ENCODE peak calls at places on chromosomes 5 and 9, in five cellular contexts. O is chondrocyte, P is foreskin keratinocyte, W is lung, B is ovary. N is an unnamed sample.
A peak's percentile ranks its signal among the peaks of the same experiment; 100 is the strongest.

GRCh38 chr9:126523621-126524111 is 90.1 kb upstream of the LMX1B start:
- DNase-seq in B (no peak), W (no peak), O (peak; percentile 5), P (no peak), N (no peak)

GRCh38 chr5:41869150-41869738 is 981 bp downstream of the OXCT1 start:
- DNase-seq in W (peak; percentile 58), P (no peak), O (peak; percentile 89), B (peak; percentile 70), N (no peak)

GRCh38 chr5:67215592-67216471 is 19.2 kb upstream of the CD180 start:
- DNase-seq in W (peak; percentile 82), O (no peak), P (no peak), B (peak; percentile 37), N (no peak)

GRCh38 chr9:117555964-117556629 is 141.2 kb upstream of the ASTN2 start:
- DNase-seq in W (peak; percentile 48), B (no peak), O (no peak), P (no peak), N (no peak)

GRCh38 chr5:130109152-130109551 is 204.9 kb downstream of the CHSY3 start:
- DNase-seq in P (no peak), B (no peak), O (no peak), W (no peak), N (no peak)

GRCh38 chr5:59786271-59786805 is 107.2 kb downstream of the PDE4D start:
- DNase-seq in O (no peak), W (no peak), P (peak; percentile 92), B (no peak), N (no peak)

GRCh38 chr9:131833906-131834305 is 94.0 kb upstream of the RAPGEF1 start:
- DNase-seq in B (no peak), O (no peak), P (peak; percentile 22), W (no peak), N (no peak)

GRCh38 chr5:173313311-173313710 is 14.9 kb downstream of the STC2 start:
- DNase-seq in W (no peak), B (no peak), O (no peak), P (no peak), N (no peak)

GRCh38 chr5:41004931-41005330 is 66.2 kb downstream of the MROH2B start:
- DNase-seq in B (no peak), W (no peak), O (no peak), P (no peak), N (no peak)

GRCh38 chr5:177003649-177004048 is 2.9 kb downstream of the UIMC1 start:
- DNase-seq in O (no peak), P (no peak), B (no peak), W (no peak), N (no peak)

GRCh38 chr5:55959208-55959607 is 35.6 kb downstream of the IL6ST start:
- DNase-seq in W (no peak), B (no peak), P (no peak), O (no peak), N (no peak)

GRCh38 chr5:141725909-141726308 is 43.9 kb upstream of the ARAP3 start:
- DNase-seq in O (no peak), W (no peak), B (no peak), P (no peak), N (no peak)

GRCh38 chr5:98656106-98656795 is 117.2 kb upstream of the RGMB start:
- DNase-seq in O (no peak), P (no peak), B (no peak), W (no peak), N (no peak)

GRCh38 chr9:92983984-92984589 is 36.8 kb downstream of the FGD3 start:
- DNase-seq in B (no peak), O (no peak), P (no peak), W (no peak), N (no peak)

GRCh38 chr5:9387879-9388278 is 158.0 kb downstream of the SEMA5A start:
- DNase-seq in W (no peak), B (no peak), P (no peak), O (no peak), N (no peak)

GRCh38 chr5:57069115-57069835 is 104.6 kb upstream of the GPBP1 start:
- DNase-seq in B (no peak), P (no peak), O (no peak), W (no peak), N (no peak)

GRCh38 chr9:124498499-124499146 is 8.6 kb downstream of the NR5A1 start:
- DNase-seq in P (no peak), O (no peak), B (no peak), W (no peak), N (no peak)

GRCh38 chr9:4220361-4220760 is 79.5 kb downstream of the GLIS3 start:
- DNase-seq in B (no peak), O (no peak), P (no peak), W (no peak), N (no peak)

GRCh38 chr9:4212661-4213060 is 87.2 kb downstream of the GLIS3 start:
- DNase-seq in W (no peak), B (no peak), O (no peak), P (no peak), N (no peak)

GRCh38 chr9:4211806-4212205 is 88.1 kb downstream of the GLIS3 start:
- DNase-seq in B (no peak), P (no peak), W (no peak), O (no peak), N (no peak)

GRCh38 chr9:4211022-4211421 is 88.8 kb downstream of the GLIS3 start:
- DNase-seq in O (no peak), W (no peak), B (no peak), P (no peak), N (no peak)

GRCh38 chr9:4214506-4214905 is 85.4 kb downstream of the GLIS3 start:
- DNase-seq in B (no peak), W (no peak), O (no peak), P (no peak), N (no peak)
- TF ChIP-seq CTCF in B (no peak), W (no peak), O (no peak), P (no peak), N (no peak)

DNA sequence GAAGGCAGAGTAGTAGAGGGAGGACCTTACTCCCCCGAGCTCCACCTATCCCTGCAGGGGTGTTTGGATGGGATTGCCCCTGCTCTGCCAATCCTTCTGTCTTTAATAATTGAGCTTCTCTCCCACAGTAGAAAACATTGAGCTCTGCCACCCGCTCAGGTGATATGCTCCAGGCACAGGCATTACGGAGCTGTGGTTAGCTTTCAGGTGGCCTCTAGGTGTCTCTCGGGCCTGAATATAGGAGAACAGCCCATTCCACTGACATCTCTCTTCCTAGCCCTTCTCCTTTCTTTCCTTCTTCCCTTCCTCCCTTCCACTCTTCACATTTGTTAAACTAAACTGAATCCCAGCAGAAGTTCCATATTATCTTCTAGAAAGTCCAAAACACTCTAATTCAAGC is 203.4 kb downstream of the SYK start:
- DNase-seq in O (no peak), P (no peak), W (no peak), B (no peak), N (no peak)
- TF ChIP-seq CTCF in O (no peak), P (peak; percentile 17), W (no peak), B (no peak), N (no peak)

GRCh38 chr5:1503301-1504243 is 20.2 kb downstream of the LPCAT1 start:
- DNase-seq in P (no peak), B (no peak), W (peak; percentile 63), O (no peak), N (no peak)
- TF ChIP-seq CTCF in P (no peak), B (no peak), W (no peak), O (peak; percentile 20), N (no peak)

GRCh38 chr5:146390469-146390868 is 51.8 kb downstream of the POU4F3 start:
- DNase-seq in W (no peak), P (no peak), B (no peak), O (no peak), N (no peak)
- TF ChIP-seq CTCF in W (no peak), P (peak; percentile 44), B (no peak), O (peak; percentile 36), N (peak; percentile 29)

DNA sequence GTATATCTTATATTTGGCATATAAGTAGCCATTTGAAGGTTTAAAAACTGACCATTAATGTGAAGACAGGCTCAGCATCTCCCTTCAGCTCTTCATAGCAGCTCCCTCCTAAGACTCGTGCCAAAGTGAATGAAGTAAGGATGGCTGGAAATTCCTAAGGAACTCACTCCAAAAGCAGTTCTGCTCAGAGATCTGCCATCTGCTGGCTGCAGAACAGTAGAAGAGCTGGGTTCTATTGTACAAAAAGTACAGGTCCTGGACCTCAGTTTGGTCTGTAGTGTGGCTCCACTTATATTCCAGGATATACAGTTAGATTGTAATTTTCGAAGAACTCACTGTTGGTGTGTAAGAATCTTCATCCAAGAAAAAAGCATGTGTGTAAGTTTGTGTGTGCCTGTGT is 104.9 kb upstream of the RUSC2 start:
- DNase-seq in B (no peak), W (no peak), P (no peak), O (no peak), N (no peak)
- TF ChIP-seq CTCF in B (no peak), W (no peak), P (peak; percentile 46), O (peak; percentile 70), N (no peak)

GRCh38 chr5:143155445-143155844 is 248.0 kb downstream of the NR3C1 start:
- DNase-seq in B (no peak), P (no peak), O (no peak), W (no peak), N (no peak)
- TF ChIP-seq CTCF in B (no peak), P (no peak), O (peak; percentile 71), W (no peak), N (no peak)

GRCh38 chr5:117590944-117591343 is 1016.3 kb upstream of the SEMA6A start:
- DNase-seq in B (no peak), P (no peak), W (no peak), O (no peak), N (no peak)
- TF ChIP-seq CTCF in B (no peak), P (peak; percentile 63), W (no peak), O (peak; percentile 83), N (no peak)